ENCODE peak calls at places on chromosomes 16 and 17, in four cellular contexts. One of them, this sample, is unnamed.

GRCh38 chr16:56423584-56424403 is 1.6 kb downstream of the AMFR start:
- DNase-seq in HEK293T: no peak
- DNase-seq in GM12878: peak
- DNase-seq in HepG2: peak
- DNase-seq in this sample: peak

GRCh38 chr17:80899402-80900268 is 92.0 kb upstream of the CHMP6 start:
- DNase-seq in HEK293T: peak
- DNase-seq in GM12878: no peak
- DNase-seq in HepG2: peak
- DNase-seq in this sample: peak

GRCh38 chr16:87012954-87013938 is 303.9 kb downstream of the C16orf95 start:
- DNase-seq in HEK293T: no peak
- DNase-seq in GM12878: no peak
- DNase-seq in HepG2: no peak
- DNase-seq in this sample: no peak

GRCh38 chr16:49959552-49960277 is 65.3 kb upstream of the CNEP1R1 start:
- DNase-seq in HEK293T: no peak
- DNase-seq in GM12878: no peak
- DNase-seq in HepG2: no peak
- DNase-seq in this sample: no peak

GRCh38 chr16:75197522-75198134 is 9.3 kb downstream of the CTRB2 start:
- DNase-seq in HEK293T: no peak
- DNase-seq in GM12878: no peak
- DNase-seq in HepG2: no peak
- DNase-seq in this sample: no peak

GRCh38 chr17:2719861-2720260 is 8.3 kb upstream of the CLUH start:
- DNase-seq in HEK293T: no peak
- DNase-seq in GM12878: no peak
- DNase-seq in HepG2: no peak
- DNase-seq in this sample: no peak

GRCh38 chr16:6031567-6031966 is 934.0 kb upstream of the EEF2KMT start:
- DNase-seq in HEK293T: no peak
- DNase-seq in GM12878: no peak
- DNase-seq in HepG2: no peak
- DNase-seq in this sample: no peak

GRCh38 chr17:16456770-16457316 is 35.1 kb downstream of the LRRC75A start:
- DNase-seq in HEK293T: no peak
- DNase-seq in GM12878: no peak
- DNase-seq in HepG2: no peak
- DNase-seq in this sample: no peak

GRCh38 chr17:81249233-81250040 is 10.3 kb downstream of the NDUFAF8 start:
- DNase-seq in HEK293T: no peak
- DNase-seq in GM12878: no peak
- DNase-seq in HepG2: peak
- DNase-seq in this sample: no peak

GRCh38 chr16:15452456-15452855 is 18.1 kb downstream of the BMERB1 start:
- DNase-seq in HEK293T: no peak
- DNase-seq in GM12878: no peak
- DNase-seq in HepG2: no peak
- DNase-seq in this sample: no peak

GRCh38 chr16:17133851-17134250 is 336.9 kb downstream of the XYLT1 start:
- DNase-seq in HEK293T: no peak
- DNase-seq in GM12878: no peak
- DNase-seq in HepG2: no peak
- DNase-seq in this sample: no peak

GRCh38 chr17:43431741-43432523 is 33.1 kb downstream of the ARL4D start:
- DNase-seq in HEK293T: no peak
- DNase-seq in GM12878: no peak
- DNase-seq in HepG2: no peak
- DNase-seq in this sample: no peak

GRCh38 chr17:27657620-27658019 is 26.6 kb downstream of the LGALS9 start:
- DNase-seq in HEK293T: no peak
- DNase-seq in GM12878: no peak
- DNase-seq in HepG2: no peak
- DNase-seq in this sample: no peak

GRCh38 chr17:82304826-82305726 is 12.3 kb downstream of the CD7 start:
- DNase-seq in HEK293T: no peak
- DNase-seq in GM12878: no peak
- DNase-seq in HepG2: peak
- DNase-seq in this sample: no peak

GRCh38 chr16:21962475-21962874 is 9.3 kb downstream of the UQCRC2 start:
- DNase-seq in HEK293T: no peak
- DNase-seq in GM12878: no peak
- DNase-seq in HepG2: no peak
- DNase-seq in this sample: no peak

GRCh38 chr17:3770471-3770870 is 30.5 kb downstream of the ITGAE start:
- DNase-seq in HEK293T: no peak
- DNase-seq in GM12878: no peak
- DNase-seq in HepG2: no peak
- DNase-seq in this sample: no peak

GRCh38 chr16:19382084-19382801 is 35.4 kb upstream of the TMC5 start:
- DNase-seq in HEK293T: no peak
- DNase-seq in GM12878: no peak
- DNase-seq in HepG2: peak
- DNase-seq in this sample: no peak

GRCh38 chr16:14018848-14019247 is 52.3 kb upstream of the MRTFB start:
- DNase-seq in HEK293T: no peak
- DNase-seq in GM12878: no peak
- DNase-seq in HepG2: no peak
- DNase-seq in this sample: no peak

GRCh38 chr17:27613425-27613824 is 17.6 kb upstream of the LGALS9 start:
- DNase-seq in HEK293T: no peak
- DNase-seq in GM12878: no peak
- DNase-seq in HepG2: no peak
- DNase-seq in this sample: peak

GRCh38 chr17:45020354-45021138 is 30.9 kb downstream of the DCAKD start:
- DNase-seq in HEK293T: no peak
- DNase-seq in GM12878: no peak
- DNase-seq in HepG2: no peak
- DNase-seq in this sample: no peak

GRCh38 chr16:87406495-87407088 is 14.5 kb downstream of the MAP1LC3B start:
- DNase-seq in HEK293T: no peak
- DNase-seq in GM12878: no peak
- DNase-seq in HepG2: no peak
- DNase-seq in this sample: no peak

GRCh38 chr17:29524692-29525091 is 42.1 kb downstream of the ABHD15 start:
- DNase-seq in HEK293T: no peak
- DNase-seq in GM12878: no peak
- DNase-seq in HepG2: no peak
- DNase-seq in this sample: no peak

GRCh38 chr17:31489295-31490018 is 98.0 kb downstream of the RAB11FIP4 start:
- DNase-seq in HEK293T: no peak
- DNase-seq in GM12878: no peak
- DNase-seq in HepG2: peak
- DNase-seq in this sample: peak

GRCh38 chr16:72884037-72884436 is 163.9 kb downstream of the ZFHX3 start:
- DNase-seq in HEK293T: no peak
- DNase-seq in GM12878: no peak
- DNase-seq in HepG2: no peak
- DNase-seq in this sample: no peak

GRCh38 chr17:4098516-4099209 is 44.2 kb downstream of the ZZEF1 start:
- DNase-seq in HEK293T: no peak
- DNase-seq in GM12878: no peak
- DNase-seq in HepG2: no peak
- DNase-seq in this sample: no peak

GRCh38 chr17:20206068-20206467 is 196.9 kb downstream of the SPECC1 start:
- DNase-seq in HEK293T: no peak
- DNase-seq in GM12878: no peak
- DNase-seq in HepG2: no peak
- DNase-seq in this sample: peak

GRCh38 chr17:56230660-56231059 is 77.4 kb downstream of the ANKFN1 start:
- DNase-seq in HEK293T: no peak
- DNase-seq in GM12878: no peak
- DNase-seq in HepG2: no peak
- DNase-seq in this sample: no peak

GRCh38 chr16:75701361-75701760 is at the start of gene DUXB:
- DNase-seq in HEK293T: no peak
- DNase-seq in GM12878: no peak
- DNase-seq in HepG2: no peak
- DNase-seq in this sample: no peak

GRCh38 chr16:50114357-50115129 is 38.6 kb upstream of the TENT4B start:
- DNase-seq in HEK293T: no peak
- DNase-seq in GM12878: no peak
- DNase-seq in HepG2: no peak
- DNase-seq in this sample: no peak

GRCh38 chr16:58582133-58582532 is 47.5 kb downstream of the CNOT1 start:
- DNase-seq in HEK293T: no peak
- DNase-seq in GM12878: no peak
- DNase-seq in HepG2: no peak
- DNase-seq in this sample: no peak

GRCh38 chr17:9408381-9408780 is 167.2 kb downstream of the STX8 start:
- DNase-seq in HEK293T: no peak
- DNase-seq in GM12878: no peak
- DNase-seq in HepG2: no peak
- DNase-seq in this sample: no peak

GRCh38 chr16:70582280-70582978 is 58.8 kb downstream of the SF3B3 start:
- DNase-seq in HEK293T: no peak
- DNase-seq in GM12878: no peak
- DNase-seq in HepG2: no peak
- DNase-seq in this sample: peak

GRCh38 chr16:48434653-48435318 is 49.6 kb upstream of the SIAH1 start:
- DNase-seq in HEK293T: no peak
- DNase-seq in GM12878: no peak
- DNase-seq in HepG2: no peak
- DNase-seq in this sample: no peak

GRCh38 chr17:54085020-54085419 is 262.3 kb downstream of the KIF2B start:
- DNase-seq in HEK293T: no peak
- DNase-seq in GM12878: no peak
- DNase-seq in HepG2: no peak
- DNase-seq in this sample: no peak

GRCh38 chr17:81792675-81793615 is 11.0 kb upstream of the GCGR start:
- DNase-seq in HEK293T: no peak
- DNase-seq in GM12878: no peak
- DNase-seq in HepG2: no peak
- DNase-seq in this sample: no peak

GRCh38 chr17:68658999-68659780 is 58.0 kb upstream of the FAM20A start:
- DNase-seq in HEK293T: no peak
- DNase-seq in GM12878: no peak
- DNase-seq in HepG2: no peak
- DNase-seq in this sample: no peak
- TF ChIP-seq TARDBP in HEK293T: no peak
- TF ChIP-seq TARDBP in GM12878: no peak
- TF ChIP-seq TARDBP in HepG2: no peak
- TF ChIP-seq TARDBP in this sample: no peak

DNA sequence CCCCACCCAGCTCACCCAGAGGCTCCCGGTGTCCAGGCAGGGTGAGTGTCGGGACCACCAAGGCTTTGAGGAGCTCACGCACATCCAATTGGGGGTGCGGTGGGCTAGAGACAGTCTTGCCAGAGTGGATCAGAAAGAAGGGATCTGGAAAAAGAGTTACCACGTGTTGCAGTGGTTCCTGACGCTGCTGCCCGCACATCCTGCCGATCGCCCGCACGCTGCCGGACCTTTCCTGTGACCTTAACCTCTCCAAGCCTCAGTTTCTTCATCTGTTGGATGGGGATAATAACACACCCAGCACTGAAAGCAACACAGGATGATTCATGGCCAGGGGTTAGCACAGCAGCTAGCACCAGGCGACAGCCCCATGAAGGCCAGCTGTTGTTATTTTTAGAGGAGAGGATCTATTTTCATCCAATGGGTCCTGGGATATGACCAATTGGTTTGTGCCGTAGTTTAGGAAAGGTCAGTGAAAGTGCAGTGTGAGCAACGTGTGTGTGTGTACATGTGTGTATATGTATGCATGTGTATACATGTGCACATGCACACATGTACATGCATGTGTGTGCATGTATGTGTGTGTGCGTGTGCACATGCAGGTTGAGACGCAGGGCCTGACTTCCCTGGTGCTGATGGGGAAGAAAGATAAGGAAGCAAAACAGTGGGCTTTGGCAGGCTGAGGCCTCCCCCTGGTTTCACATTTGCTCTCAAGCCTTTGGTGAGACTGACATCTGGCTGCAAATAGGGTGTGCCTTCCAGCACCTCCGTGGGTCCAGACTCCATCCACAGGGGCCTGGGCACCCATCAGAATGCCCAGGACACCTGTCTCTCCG is 2.6 kb downstream of the ITGAX start:
- DNase-seq in HEK293T: no peak
- DNase-seq in GM12878: no peak
- DNase-seq in HepG2: no peak
- DNase-seq in this sample: no peak
- TF ChIP-seq TARDBP in HEK293T: no peak
- TF ChIP-seq TARDBP in GM12878: no peak
- TF ChIP-seq TARDBP in HepG2: no peak
- TF ChIP-seq TARDBP in this sample: no peak

GRCh38 chr17:72060084-72060483 is 60.7 kb upstream of the SOX9 start:
- DNase-seq in HEK293T: no peak
- DNase-seq in GM12878: no peak
- DNase-seq in HepG2: no peak
- DNase-seq in this sample: no peak
- TF ChIP-seq TARDBP in HEK293T: no peak
- TF ChIP-seq TARDBP in GM12878: no peak
- TF ChIP-seq TARDBP in HepG2: no peak
- TF ChIP-seq TARDBP in this sample: no peak

DNA sequence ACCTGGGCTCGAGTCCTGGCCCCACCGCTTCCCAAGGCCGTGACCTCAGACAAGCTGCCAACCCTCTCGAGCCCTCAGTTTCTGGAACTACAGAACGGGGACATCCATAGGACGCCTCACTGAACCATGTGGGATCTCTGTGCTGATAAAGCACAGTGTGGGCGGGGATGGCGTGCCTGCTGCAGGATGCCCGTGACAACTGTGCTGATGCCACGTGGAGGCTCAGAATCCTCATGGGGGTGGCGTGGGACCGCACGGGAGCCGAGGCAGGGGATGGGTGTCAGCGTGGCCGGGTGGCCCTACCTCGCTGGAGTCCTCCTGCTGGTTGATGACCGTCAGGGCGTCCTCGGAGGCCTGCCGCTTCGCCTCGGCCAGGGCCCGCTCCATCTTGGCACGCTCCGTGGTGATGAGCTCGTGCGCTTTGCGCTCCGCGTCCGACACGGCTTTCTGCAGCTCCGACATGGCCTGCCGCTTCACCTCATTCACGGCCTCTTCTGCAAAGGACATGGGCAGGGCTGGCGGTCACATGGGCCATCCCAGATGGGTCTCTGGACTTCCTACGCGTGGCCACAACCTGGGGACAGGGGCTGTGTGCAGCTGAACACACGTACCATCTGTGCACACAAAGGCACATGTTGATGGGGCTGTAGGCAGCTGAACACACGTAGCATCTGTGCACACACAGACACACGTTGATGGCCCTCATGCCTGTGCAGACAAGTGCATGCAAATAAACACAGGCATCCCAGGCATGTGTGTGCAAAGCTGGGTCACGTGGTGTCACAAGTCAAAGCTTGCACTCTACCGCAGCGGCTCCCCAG is 12.7 kb upstream of the PABPN1L start:
- DNase-seq in HEK293T: no peak
- DNase-seq in GM12878: no peak
- DNase-seq in HepG2: no peak
- DNase-seq in this sample: no peak
- TF ChIP-seq TARDBP in HEK293T: no peak
- TF ChIP-seq TARDBP in GM12878: no peak
- TF ChIP-seq TARDBP in HepG2: no peak
- TF ChIP-seq TARDBP in this sample: no peak